ENCODE peak calls at places on chromosomes 3 and 15, in seven cellular contexts. T is mammary epithelial cell; D is stimulated activated CD4-positive, alpha-beta T cell treated with anti-CD3 and anti-CD28 coated beads, Interleukin-12 subunit alpha, Interleukin-12 subunit beta, amount 100 ng/mL, for 24 hours; O is endothelial cell; W is HCEC 1CT; Q is cardiac muscle cell; Y is germinal center. N is an unnamed sample.
A peak's percentile ranks its signal among the peaks of the same experiment; 100 is the strongest.

GRCh38 chr3:110391045-110391444 is 680.6 kb upstream of the NECTIN3 start:
- DNase-seq in Q (no peak), O (no peak), T (no peak), D (no peak), W (no peak), Y (no peak), N (no peak)

GRCh38 chr3:14370719-14371572 is 31.5 kb upstream of the SLC6A6 start:
- DNase-seq in D (no peak), Y (no peak), T (peak; percentile 16), Q (no peak), W (no peak), O (no peak), N (no peak)

GRCh38 chr3:42204867-42205599 is 61.0 kb downstream of the CCK start:
- DNase-seq in O (no peak), D (no peak), W (no peak), Q (no peak), T (no peak), Y (no peak), N (no peak)

GRCh38 chr3:17832021-17832420 is 89.6 kb upstream of the TBC1D5 start:
- DNase-seq in T (no peak), W (peak; percentile 65), Y (no peak), D (no peak), O (no peak), Q (peak; percentile 24), N (no peak)

GRCh38 chr15:78879517-78880241 is 7.0 kb downstream of the MORF4L1 start:
- DNase-seq in D (no peak), W (no peak), T (no peak), O (no peak), Q (peak; percentile 20), Y (no peak), N (no peak)

GRCh38 chr15:81235781-81236507 is 39.3 kb downstream of the IL16 start:
- DNase-seq in Q (peak; percentile 96), O (no peak), T (peak; percentile 83), D (no peak), W (peak; percentile 73), Y (no peak), N (no peak)

GRCh38 chr3:156693166-156693565 is 18.8 kb downstream of the TIPARP start:
- DNase-seq in W (peak; percentile 51), Q (peak; percentile 54), Y (no peak), O (no peak), D (no peak), T (peak; percentile 60), N (no peak)

GRCh38 chr15:74302821-74303359 is 64.6 kb downstream of the CYP11A1 start:
- DNase-seq in W (no peak), Q (peak; percentile 50), T (peak; percentile 15), Y (peak; percentile 48), O (peak; percentile 77), D (peak; percentile 22), N (no peak)

GRCh38 chr3:47536967-47537366 is 23.5 kb upstream of the ELP6 start:
- DNase-seq in Y (no peak), Q (no peak), O (no peak), D (no peak), W (no peak), T (no peak), N (no peak)

GRCh38 chr3:113271189-113271588 is 59.8 kb downstream of the BOC start:
- DNase-seq in O (no peak), Y (no peak), W (no peak), Q (no peak), D (no peak), T (no peak), N (peak; percentile 41)

GRCh38 chr3:55486857-55487375 is at the start of gene WNT5A:
- DNase-seq in Q (peak; percentile 60), W (peak; percentile 54), T (peak; percentile 63), O (peak; percentile 55), Y (peak; percentile 44), D (no peak), N (peak; percentile 85)

GRCh38 chr15:69561071-69561784 is 108.6 kb downstream of the RPLP1 start:
- DNase-seq in Y (no peak), O (no peak), T (no peak), D (no peak), Q (no peak), W (no peak), N (no peak)

GRCh38 chr15:41698779-41699178 is 38.6 kb downstream of the MGA start:
- DNase-seq in Q (no peak), O (no peak), D (no peak), W (peak; percentile 30), Y (no peak), T (peak; percentile 75), N (no peak)

GRCh38 chr15:63677778-63678177 is 80.6 kb downstream of the FBXL22 start:
- DNase-seq in Q (peak; percentile 1), Y (no peak), W (no peak), O (no peak), T (no peak), D (no peak), N (no peak)

GRCh38 chr15:85706779-85707518 is 87.8 kb downstream of the KLHL25 start:
- DNase-seq in T (no peak), W (no peak), Y (no peak), D (no peak), Q (peak; percentile 97), O (no peak), N (no peak)